ENCODE peak calls at places on chromosome 3, in seven cellular contexts. One of them, this sample, is unnamed.

GRCh38 chr3:108724101-108724500 is 33.1 kb downstream of the RETNLB start:
- DNase-seq in fibroblast of lung: no peak
- DNase-seq in SK-N-SH: no peak
- DNase-seq in mesendoderm: peak
- DNase-seq in K562: no peak
- DNase-seq in sigmoid colon: no peak
- DNase-seq in pancreas: no peak
- DNase-seq in this sample: no peak

GRCh38 chr3:129892486-129892856 is 1.0 kb downstream of the TMCC1 start:
- DNase-seq in fibroblast of lung: no peak
- DNase-seq in SK-N-SH: no peak
- DNase-seq in mesendoderm: no peak
- DNase-seq in K562: no peak
- DNase-seq in sigmoid colon: no peak
- DNase-seq in pancreas: no peak
- DNase-seq in this sample: no peak

GRCh38 chr3:62109534-62109933 is 263.8 kb downstream of the FEZF2 start:
- DNase-seq in fibroblast of lung: peak
- DNase-seq in SK-N-SH: no peak
- DNase-seq in mesendoderm: peak
- DNase-seq in K562: no peak
- DNase-seq in sigmoid colon: no peak
- DNase-seq in pancreas: no peak
- DNase-seq in this sample: no peak

GRCh38 chr3:122357828-122358617 is 25.0 kb downstream of the MIX23 start:
- DNase-seq in fibroblast of lung: peak
- DNase-seq in SK-N-SH: peak
- DNase-seq in mesendoderm: no peak
- DNase-seq in K562: no peak
- DNase-seq in sigmoid colon: no peak
- DNase-seq in pancreas: no peak
- DNase-seq in this sample: no peak

GRCh38 chr3:9422712-9423424 is 25.5 kb downstream of the SETD5 start:
- DNase-seq in fibroblast of lung: peak
- DNase-seq in SK-N-SH: peak
- DNase-seq in mesendoderm: peak
- DNase-seq in K562: peak
- DNase-seq in sigmoid colon: peak
- DNase-seq in pancreas: peak
- DNase-seq in this sample: peak

GRCh38 chr3:59286791-59287531 is 237.1 kb upstream of the CFAP20DC start:
- DNase-seq in fibroblast of lung: peak
- DNase-seq in SK-N-SH: no peak
- DNase-seq in mesendoderm: no peak
- DNase-seq in K562: no peak
- DNase-seq in sigmoid colon: no peak
- DNase-seq in pancreas: peak
- DNase-seq in this sample: peak

GRCh38 chr3:44880284-44880683 is 5.9 kb downstream of the TGM4 start:
- DNase-seq in fibroblast of lung: no peak
- DNase-seq in SK-N-SH: no peak
- DNase-seq in mesendoderm: no peak
- DNase-seq in K562: no peak
- DNase-seq in sigmoid colon: no peak
- DNase-seq in pancreas: no peak
- DNase-seq in this sample: no peak

GRCh38 chr3:67083277-67083676 is 85.2 kb downstream of the KBTBD8 start:
- DNase-seq in fibroblast of lung: peak
- DNase-seq in SK-N-SH: no peak
- DNase-seq in mesendoderm: no peak
- DNase-seq in K562: no peak
- DNase-seq in sigmoid colon: no peak
- DNase-seq in pancreas: no peak
- DNase-seq in this sample: no peak

GRCh38 chr3:88149146-88149515 is 628 bp upstream of the C3orf38 start:
- DNase-seq in fibroblast of lung: no peak
- DNase-seq in SK-N-SH: peak
- DNase-seq in mesendoderm: peak
- DNase-seq in K562: peak
- DNase-seq in sigmoid colon: no peak
- DNase-seq in pancreas: no peak
- DNase-seq in this sample: no peak

GRCh38 chr3:70861234-70861633 is 548.8 kb upstream of the MDFIC2 start:
- DNase-seq in fibroblast of lung: peak
- DNase-seq in SK-N-SH: no peak
- DNase-seq in mesendoderm: no peak
- DNase-seq in K562: no peak
- DNase-seq in sigmoid colon: no peak
- DNase-seq in pancreas: no peak
- DNase-seq in this sample: no peak

GRCh38 chr3:3799173-3800075 is at the start of gene LRRN1:
- DNase-seq in fibroblast of lung: peak
- DNase-seq in SK-N-SH: peak
- DNase-seq in mesendoderm: peak
- DNase-seq in K562: no peak
- DNase-seq in sigmoid colon: peak
- DNase-seq in pancreas: peak
- DNase-seq in this sample: no peak

GRCh38 chr3:3800685-3801509 is 1.7 kb downstream of the LRRN1 start:
- DNase-seq in fibroblast of lung: peak
- DNase-seq in SK-N-SH: peak
- DNase-seq in mesendoderm: peak
- DNase-seq in K562: no peak
- DNase-seq in sigmoid colon: no peak
- DNase-seq in pancreas: peak
- DNase-seq in this sample: no peak

GRCh38 chr3:3801510-3801841 is 2.2 kb downstream of the LRRN1 start:
- DNase-seq in fibroblast of lung: no peak
- DNase-seq in SK-N-SH: no peak
- DNase-seq in mesendoderm: peak
- DNase-seq in K562: no peak
- DNase-seq in sigmoid colon: no peak
- DNase-seq in pancreas: no peak
- DNase-seq in this sample: no peak

GRCh38 chr3:3798641-3799113 is 554 bp upstream of the LRRN1 start:
- DNase-seq in fibroblast of lung: peak
- DNase-seq in SK-N-SH: peak
- DNase-seq in mesendoderm: peak
- DNase-seq in K562: no peak
- DNase-seq in sigmoid colon: no peak
- DNase-seq in pancreas: peak
- DNase-seq in this sample: no peak

DNA sequence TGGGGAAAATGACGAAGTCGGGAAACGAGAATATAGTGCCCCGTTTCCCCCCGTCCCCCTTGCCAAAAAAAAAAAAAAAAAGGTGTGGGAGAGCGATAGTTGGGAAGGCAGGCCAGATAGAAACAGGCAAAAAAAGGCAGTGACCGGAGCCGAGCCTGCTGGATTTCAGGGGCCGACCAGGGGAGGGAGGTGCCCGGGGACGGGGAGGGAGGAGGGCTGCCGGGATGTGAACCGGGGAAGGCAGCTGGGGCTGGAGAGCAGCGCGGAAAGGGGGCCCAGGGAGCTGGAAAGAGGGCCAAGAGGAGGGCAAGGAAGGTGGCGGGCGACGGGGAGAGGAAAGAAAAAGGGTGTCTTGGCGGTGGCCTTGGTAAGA is 831 bp downstream of the LRRN1 start:
- DNase-seq in fibroblast of lung: peak
- DNase-seq in SK-N-SH: peak
- DNase-seq in mesendoderm: peak
- DNase-seq in K562: no peak
- DNase-seq in sigmoid colon: no peak
- DNase-seq in pancreas: peak
- DNase-seq in this sample: no peak
- H3K27ac ChIP-seq in fibroblast of lung: no peak
- H3K27ac ChIP-seq in SK-N-SH: no peak
- H3K27ac ChIP-seq in mesendoderm: peak
- H3K27ac ChIP-seq in K562: no peak
- H3K27ac ChIP-seq in sigmoid colon: no peak
- H3K27ac ChIP-seq in pancreas: no peak
- H3K27ac ChIP-seq in this sample: no peak

DNA sequence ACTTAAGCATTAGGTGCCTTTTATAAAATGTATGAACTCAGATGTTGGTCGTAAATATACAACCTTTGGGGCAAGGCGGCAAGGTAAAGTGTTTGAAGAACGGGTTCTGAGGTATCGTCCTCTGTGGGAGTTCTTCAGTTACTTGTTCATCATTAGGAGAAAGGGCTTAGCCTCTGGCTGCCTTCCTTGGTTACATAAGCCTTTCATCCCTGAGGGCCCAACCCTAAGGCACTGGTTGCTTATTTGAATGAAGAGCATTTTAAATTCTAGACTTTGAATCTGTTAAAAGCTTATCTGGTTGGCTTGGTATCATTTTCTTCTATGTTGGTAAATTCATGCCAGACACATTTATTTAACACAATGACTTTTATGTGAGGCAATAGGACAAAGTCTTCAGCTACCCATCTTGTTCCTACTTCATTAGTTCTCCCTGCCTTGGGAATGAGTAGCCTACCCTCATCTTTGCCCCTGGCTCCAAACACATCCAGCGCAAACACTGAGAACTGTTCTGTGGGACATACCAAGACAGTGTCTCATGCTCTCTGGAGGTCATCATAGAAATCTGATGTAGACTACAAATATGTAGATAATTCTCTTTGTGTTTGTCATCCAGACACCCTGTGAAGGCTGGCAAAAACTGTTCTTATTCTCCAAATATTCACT is 12.4 kb upstream of the CCDC80 start:
- DNase-seq in fibroblast of lung: peak
- DNase-seq in SK-N-SH: no peak
- DNase-seq in mesendoderm: no peak
- DNase-seq in K562: no peak
- DNase-seq in sigmoid colon: peak
- DNase-seq in pancreas: no peak
- DNase-seq in this sample: no peak
- H3K27ac ChIP-seq in fibroblast of lung: peak
- H3K27ac ChIP-seq in SK-N-SH: peak
- H3K27ac ChIP-seq in mesendoderm: no peak
- H3K27ac ChIP-seq in K562: no peak
- H3K27ac ChIP-seq in sigmoid colon: peak
- H3K27ac ChIP-seq in pancreas: no peak
- H3K27ac ChIP-seq in this sample: peak

DNA sequence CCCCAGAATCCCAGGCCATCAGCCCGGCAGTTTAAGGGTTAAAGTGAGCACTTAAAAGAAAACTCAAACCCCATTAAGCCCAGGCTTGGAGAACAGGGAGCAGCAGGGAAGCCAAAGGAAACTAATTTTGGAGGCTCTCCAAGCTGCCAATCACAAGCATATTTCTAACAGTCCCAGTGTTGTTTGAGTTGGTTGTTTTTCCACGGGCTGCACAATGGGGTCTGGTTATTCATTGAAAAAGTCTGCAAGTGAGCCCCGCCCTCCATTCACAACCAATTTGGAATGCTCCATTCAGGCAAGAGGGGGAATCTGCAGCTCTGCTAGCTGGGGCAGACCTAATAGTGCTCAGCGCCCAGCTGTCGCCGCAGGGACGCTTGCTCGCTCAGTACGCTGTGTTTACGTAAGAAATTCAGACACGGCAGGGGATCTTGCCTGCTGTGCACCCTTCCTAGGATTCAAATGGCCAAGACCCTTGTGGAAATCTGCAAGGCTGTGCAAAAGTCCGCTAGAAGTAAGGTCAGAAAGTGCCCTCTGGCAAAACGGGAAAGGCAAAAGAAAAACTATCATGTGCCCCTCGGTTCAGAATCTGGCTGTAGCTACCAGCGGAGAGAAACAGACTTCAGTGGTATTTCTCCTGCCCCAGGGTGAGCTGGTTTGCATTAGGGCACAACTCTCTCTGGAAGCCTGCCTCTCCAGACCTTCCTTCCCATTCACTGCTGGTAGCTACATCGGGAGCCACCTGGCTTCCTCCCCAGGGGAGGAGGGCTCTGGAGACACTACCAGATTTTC is 11.0 kb downstream of the ETV5 start:
- DNase-seq in fibroblast of lung: peak
- DNase-seq in SK-N-SH: peak
- DNase-seq in mesendoderm: peak
- DNase-seq in K562: peak
- DNase-seq in sigmoid colon: peak
- DNase-seq in pancreas: peak
- DNase-seq in this sample: peak
- H3K27ac ChIP-seq in fibroblast of lung: peak
- H3K27ac ChIP-seq in SK-N-SH: peak
- H3K27ac ChIP-seq in mesendoderm: peak
- H3K27ac ChIP-seq in K562: no peak
- H3K27ac ChIP-seq in sigmoid colon: peak
- H3K27ac ChIP-seq in pancreas: peak
- H3K27ac ChIP-seq in this sample: peak

GRCh38 chr3:185421577-185422232 is 58.8 kb downstream of the MAP3K13 start:
- DNase-seq in fibroblast of lung: no peak
- DNase-seq in SK-N-SH: no peak
- DNase-seq in mesendoderm: no peak
- DNase-seq in K562: no peak
- DNase-seq in sigmoid colon: no peak
- DNase-seq in pancreas: no peak
- DNase-seq in this sample: no peak
- H3K27ac ChIP-seq in fibroblast of lung: no peak
- H3K27ac ChIP-seq in SK-N-SH: no peak
- H3K27ac ChIP-seq in mesendoderm: no peak
- H3K27ac ChIP-seq in K562: no peak
- H3K27ac ChIP-seq in sigmoid colon: no peak
- H3K27ac ChIP-seq in pancreas: no peak
- H3K27ac ChIP-seq in this sample: no peak

GRCh38 chr3:40975711-40976121 is 223.6 kb upstream of the CTNNB1 start:
- DNase-seq in fibroblast of lung: peak
- DNase-seq in SK-N-SH: no peak
- DNase-seq in mesendoderm: no peak
- DNase-seq in K562: no peak
- DNase-seq in sigmoid colon: no peak
- DNase-seq in pancreas: no peak
- DNase-seq in this sample: no peak
- H3K27ac ChIP-seq in fibroblast of lung: no peak
- H3K27ac ChIP-seq in SK-N-SH: no peak
- H3K27ac ChIP-seq in mesendoderm: no peak
- H3K27ac ChIP-seq in K562: no peak
- H3K27ac ChIP-seq in sigmoid colon: peak
- H3K27ac ChIP-seq in pancreas: no peak
- H3K27ac ChIP-seq in this sample: no peak

GRCh38 chr3:150255416-150255815 is 152.7 kb upstream of the TSC22D2 start:
- DNase-seq in fibroblast of lung: no peak
- DNase-seq in SK-N-SH: no peak
- DNase-seq in mesendoderm: no peak
- DNase-seq in K562: no peak
- DNase-seq in sigmoid colon: peak
- DNase-seq in pancreas: peak
- DNase-seq in this sample: no peak
- H3K27ac ChIP-seq in fibroblast of lung: no peak
- H3K27ac ChIP-seq in SK-N-SH: no peak
- H3K27ac ChIP-seq in mesendoderm: no peak
- H3K27ac ChIP-seq in K562: no peak
- H3K27ac ChIP-seq in sigmoid colon: peak
- H3K27ac ChIP-seq in pancreas: peak
- H3K27ac ChIP-seq in this sample: peak